ENCODE peak calls at places on chromosomes 16 and 17, in nine cellular contexts. J is K562, S is ovary, P is stomach, U is HCT116, X is uterus, B is prostate gland, Q is suprapubic skin, T is body of pancreas. I is an unnamed sample.

GRCh38 chr17:30256756-30257506 is 21.4 kb upstream of the SLC6A4 start:
- DNase-seq in J (no peak), S (no peak), P (no peak), U (no peak), X (no peak), B (no peak), Q (no peak), T (no peak), I (no peak)

GRCh38 chr16:3858809-3859208 is 21.7 kb downstream of the CREBBP start:
- DNase-seq in J (no peak), S (no peak), P (no peak), U (no peak), X (no peak), B (no peak), Q (no peak), T (no peak), I (no peak)

GRCh38 chr17:1217030-1217429 is 37.2 kb upstream of the ABR start:
- DNase-seq in J (no peak), S (no peak), P (no peak), U (no peak), X (no peak), B (no peak), Q (no peak), T (no peak), I (no peak)

GRCh38 chr17:80970044-80970761 is 21.4 kb upstream of the CHMP6 start:
- DNase-seq in J (peak), S (peak), P (peak), U (no peak), X (peak), B (peak), Q (no peak), T (no peak), I (no peak)

GRCh38 chr16:2323701-2324100 is 16.8 kb downstream of the ABCA3 start:
- DNase-seq in J (no peak), S (no peak), P (no peak), U (no peak), X (no peak), B (no peak), Q (no peak), T (no peak), I (no peak)

GRCh38 chr16:66701061-66701460 is 4.5 kb upstream of the CMTM4 start:
- DNase-seq in J (no peak), S (no peak), P (no peak), U (no peak), X (no peak), B (no peak), Q (no peak), T (no peak), I (no peak)

GRCh38 chr17:56699186-56699895 is 105.8 kb downstream of the NOG start:
- DNase-seq in J (no peak), S (no peak), P (peak), U (peak), X (no peak), B (peak), Q (peak), T (peak), I (peak)

GRCh38 chr17:48800626-48801217 is 16.3 kb downstream of the TTLL6 start:
- DNase-seq in J (no peak), S (no peak), P (no peak), U (no peak), X (no peak), B (no peak), Q (no peak), T (no peak), I (no peak)

GRCh38 chr16:85156869-85157268 is 44.6 kb upstream of the CIBAR2 start:
- DNase-seq in J (no peak), S (no peak), P (no peak), U (no peak), X (no peak), B (no peak), Q (no peak), T (no peak), I (no peak)

GRCh38 chr16:85955566-85955965 is 56.6 kb downstream of the IRF8 start:
- DNase-seq in J (no peak), S (no peak), P (no peak), U (no peak), X (no peak), B (no peak), Q (no peak), T (no peak), I (peak)

DNA sequence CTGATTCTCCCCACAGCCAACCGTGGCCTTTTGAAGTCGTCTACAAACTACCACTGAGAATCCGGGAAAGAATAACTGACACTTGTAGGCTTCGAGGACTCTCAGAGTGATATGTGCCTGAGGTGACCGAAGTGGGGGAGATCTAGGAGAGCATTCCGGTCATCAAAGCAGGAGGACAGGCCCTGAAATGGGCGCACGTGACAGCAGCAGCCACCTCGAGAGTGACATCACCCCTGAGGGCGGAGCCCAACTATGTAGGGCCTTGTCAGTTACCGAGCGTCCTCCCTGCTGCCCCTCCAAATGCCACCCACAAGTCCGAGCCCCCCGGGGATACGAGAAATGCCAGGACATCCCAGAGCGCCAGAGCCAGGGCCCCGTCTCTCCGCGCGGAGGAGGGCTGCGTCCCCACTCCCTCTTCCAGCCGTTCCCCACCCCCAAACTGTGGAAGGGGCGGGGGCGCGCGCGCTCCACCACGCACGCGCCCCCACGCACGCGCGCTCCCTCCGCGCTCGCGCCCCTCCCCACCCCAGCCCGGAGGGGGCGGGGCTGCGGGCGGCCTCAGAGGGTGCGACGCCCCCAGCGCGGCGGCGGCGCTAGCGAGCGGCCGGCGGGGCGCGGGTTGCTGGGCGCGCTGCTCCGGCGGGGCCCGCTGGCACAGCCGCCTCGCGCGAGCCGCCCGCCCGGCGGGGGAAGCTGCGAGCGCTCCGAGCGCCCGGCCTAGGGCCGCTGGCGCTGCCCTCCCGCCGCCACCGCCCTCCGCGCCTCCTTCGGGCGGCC is at the start of gene TANC2:
- DNase-seq in J (peak), S (peak), P (peak), U (peak), X (peak), B (peak), Q (peak), T (peak), I (peak)
- TF ChIP-seq POLR2A in J (peak), S (peak), P (no peak), U (peak), X (peak), B (peak), Q (no peak), T (peak), I (no peak)

GRCh38 chr17:17681187-17681743 is at the start of gene RAI1:
- DNase-seq in J (peak), S (peak), P (peak), U (no peak), X (peak), B (peak), Q (peak), T (peak), I (peak)

GRCh38 chr17:17682293-17682736 is 1.1 kb downstream of the RAI1 start:
- DNase-seq in J (peak), S (peak), P (peak), U (no peak), X (peak), B (peak), Q (no peak), T (peak), I (peak)

GRCh38 chr17:17681744-17682292 is 560 bp downstream of the RAI1 start:
- DNase-seq in J (peak), S (peak), P (no peak), U (no peak), X (peak), B (peak), Q (peak), T (peak), I (peak)

GRCh38 chr17:17683710-17684365 is 2.6 kb downstream of the RAI1 start:
- DNase-seq in J (no peak), S (no peak), P (no peak), U (no peak), X (no peak), B (no peak), Q (no peak), T (no peak), I (no peak)

DNA sequence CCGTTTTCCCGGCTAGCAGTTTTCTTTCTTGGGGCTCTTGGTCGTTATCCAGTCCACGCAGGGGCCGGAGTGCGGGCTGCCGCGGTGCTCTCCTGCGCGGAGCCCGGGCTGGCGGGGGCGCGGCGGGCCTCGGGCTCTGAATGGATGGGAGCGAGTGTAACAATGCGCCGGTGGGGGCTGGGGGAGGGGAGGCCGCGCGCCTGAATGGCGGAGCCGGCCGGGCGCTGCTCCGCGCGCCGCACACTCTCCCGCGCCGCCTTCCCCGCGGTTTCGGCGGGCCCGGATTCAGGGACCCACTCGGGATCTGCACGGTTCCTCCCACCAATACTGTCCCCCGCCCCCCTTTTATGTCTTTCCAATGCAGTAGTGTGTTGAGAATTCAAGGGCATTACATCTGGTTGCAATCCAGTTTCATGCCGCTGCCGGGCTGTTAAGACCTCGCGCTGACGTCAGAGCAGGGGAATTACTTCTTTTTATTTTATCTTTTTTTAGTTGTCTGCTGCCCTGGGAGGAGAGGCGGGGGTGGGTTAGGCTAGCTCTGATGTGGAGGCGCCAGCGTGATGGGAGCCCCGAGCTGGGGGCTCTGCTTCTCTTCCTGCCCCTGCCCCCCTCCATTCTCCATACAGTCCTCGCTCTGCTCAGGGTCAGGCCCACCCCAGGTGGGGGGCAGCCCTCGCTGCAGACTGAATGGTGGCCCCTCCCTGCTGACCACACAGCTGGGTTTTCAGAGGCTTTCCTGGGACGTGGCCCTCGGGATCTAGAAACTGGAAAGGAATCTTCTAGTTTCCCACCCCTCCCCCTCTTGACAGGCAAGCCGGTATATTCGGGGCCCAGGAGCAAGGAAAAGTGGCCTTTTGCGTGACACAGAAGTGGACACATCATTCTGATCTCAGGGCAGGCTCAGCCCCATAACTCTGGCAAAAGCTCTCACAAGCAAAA is 1.7 kb downstream of the RAI1 start:
- DNase-seq in J (peak), S (peak), P (peak), U (no peak), X (peak), B (peak), Q (no peak), T (peak), I (peak)
- H3K27ac ChIP-seq in J (peak), S (peak), P (peak), U (peak), X (peak), B (peak), Q (peak), T (peak), I (peak)

DNA sequence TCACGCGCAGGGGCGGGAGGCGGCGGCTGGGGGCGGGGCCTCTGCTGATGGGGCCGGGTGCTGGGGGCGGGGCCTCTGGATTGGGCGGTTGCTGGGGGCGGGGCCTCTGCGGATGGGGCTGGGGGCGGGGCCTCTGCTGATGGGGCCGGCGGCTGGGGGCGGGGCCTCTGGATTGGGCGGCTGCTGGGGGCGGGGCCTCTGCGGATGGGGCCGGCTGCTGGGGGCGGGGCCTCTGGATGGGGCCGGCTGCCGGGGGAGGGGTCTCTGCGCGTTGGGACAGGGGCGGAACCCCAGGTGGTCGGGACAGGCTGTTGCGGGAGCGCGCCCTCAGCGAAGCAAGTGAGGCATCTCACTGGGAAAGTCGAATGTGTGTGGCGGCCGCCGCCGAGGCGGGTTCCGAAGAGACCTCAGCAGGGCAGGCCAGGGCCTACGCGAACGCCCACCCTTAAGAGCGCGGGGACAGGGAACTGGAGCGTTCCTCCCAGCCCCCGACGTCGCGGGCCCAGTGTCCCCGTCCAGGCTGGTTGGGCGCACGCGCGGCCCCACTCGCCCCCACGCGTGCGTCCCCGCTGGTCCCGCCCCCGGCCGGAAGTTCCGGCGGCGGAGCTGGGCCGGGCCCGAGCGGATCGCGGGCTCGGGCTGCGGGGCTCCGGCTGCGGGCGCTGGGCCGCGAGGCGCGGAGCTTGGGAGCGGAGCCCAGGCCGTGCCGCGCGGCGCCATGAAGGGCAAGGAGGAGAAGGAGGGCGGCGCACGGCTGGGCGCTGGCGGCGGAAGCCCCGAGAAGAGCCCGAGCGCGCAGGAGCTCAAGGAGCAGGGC is at the start of gene STUB1:
- DNase-seq in J (peak), S (peak), P (peak), U (peak), X (peak), B (peak), Q (peak), T (peak), I (peak)
- TF ChIP-seq POLR2A in J (no peak), S (peak), P (no peak), U (peak), X (peak), B (no peak), Q (peak), T (peak), I (peak)

DNA sequence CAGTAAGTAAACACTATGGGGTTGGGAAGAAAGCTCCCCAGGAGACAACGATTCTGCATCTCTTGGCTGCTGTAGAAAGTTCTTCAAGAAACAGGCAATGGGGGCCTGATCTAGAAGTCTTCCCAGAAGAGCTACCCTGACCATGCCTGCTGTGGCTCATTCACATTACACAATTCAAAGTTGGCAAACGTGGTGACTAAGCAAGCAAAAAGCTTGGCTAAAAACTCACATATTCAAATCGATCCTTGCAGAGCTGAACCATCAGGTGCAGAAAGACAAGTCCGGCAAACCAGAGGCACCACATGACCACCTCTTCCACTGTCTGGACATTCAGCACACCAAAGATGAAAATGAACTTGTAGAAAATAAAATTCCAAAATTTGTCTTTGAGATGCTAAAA is 16.1 kb downstream of the AMFR start:
- DNase-seq in J (no peak), S (no peak), P (no peak), U (no peak), X (no peak), B (no peak), Q (no peak), T (no peak), I (no peak)
- H3K27ac ChIP-seq in J (no peak), S (no peak), P (no peak), U (no peak), X (no peak), B (no peak), Q (no peak), T (no peak), I (no peak)

I was measured in heart left ventricle.